ENCODE peak calls at places on chromosome 14, in five cellular contexts. P, L, D, B and C are unnamed samples.

GRCh38 chr14:30193791-30194407 is 266.3 kb upstream of the PRKD1 start:
- DNase-seq in D (no peak), P (no peak), L (peak), B (no peak), C (peak)

GRCh38 chr14:30708157-30708556 is 86.0 kb downstream of the SCFD1 start:
- DNase-seq in B (no peak), P (no peak), D (no peak), L (no peak), C (no peak)

GRCh38 chr14:85409496-85410210 is 120.3 kb upstream of the FLRT2 start:
- DNase-seq in P (no peak), B (no peak), L (no peak), D (no peak), C (no peak)

GRCh38 chr14:100567009-100567876 is 20.0 kb downstream of the BEGAIN start:
- DNase-seq in L (no peak), D (no peak), P (no peak), B (no peak), C (no peak)

GRCh38 chr14:89849931-89850330 is 104.6 kb downstream of the EFCAB11 start:
- DNase-seq in L (peak), P (no peak), B (no peak), D (no peak), C (no peak)

GRCh38 chr14:105420976-105421674 is 1.5 kb downstream of the MTA1 start:
- DNase-seq in D (no peak), B (no peak), P (no peak), L (no peak), C (no peak)

GRCh38 chr14:94936411-94936892 is 166.5 kb upstream of the GSC start:
- DNase-seq in D (no peak), L (peak), P (no peak), B (peak), C (no peak)

GRCh38 chr14:95339301-95339865 is 19.7 kb upstream of the CLMN start:
- DNase-seq in D (no peak), L (no peak), P (no peak), B (no peak), C (no peak)

GRCh38 chr14:43022094-43022800 is 1415.6 kb downstream of the LRFN5 start:
- DNase-seq in P (no peak), L (no peak), D (no peak), B (no peak), C (no peak)

GRCh38 chr14:31536201-31536960 is 24.8 kb upstream of the NUBPL start:
- DNase-seq in P (no peak), L (no peak), B (no peak), D (no peak), C (no peak)

GRCh38 chr14:50883827-50884197 is 12.0 kb downstream of the ABHD12B start:
- DNase-seq in P (no peak), D (no peak), L (no peak), B (no peak), C (no peak)

GRCh38 chr14:72812292-72812851 is 81.5 kb downstream of the DPF3 start:
- DNase-seq in D (no peak), L (no peak), B (no peak), P (no peak), C (no peak)

GRCh38 chr14:94337274-94337673 is 14.1 kb upstream of the SERPINA6 start:
- DNase-seq in D (no peak), L (no peak), B (no peak), P (no peak), C (no peak)

GRCh38 chr14:105200641-105201040 is 19.5 kb upstream of the NUDT14 start:
- DNase-seq in L (no peak), P (no peak), D (no peak), B (no peak), C (no peak)

GRCh38 chr14:47852278-47852677 is 176.9 kb upstream of the MDGA2 start:
- DNase-seq in P (no peak), L (no peak), D (no peak), B (no peak), C (no peak)